ENCODE peak calls at places on chromosome X, in ten cellular contexts. One of them, this sample, is unnamed.

GRCh38 chrX:12978205-12979010 is 3.5 kb downstream of the TMSB4X start:
- DNase-seq in pancreas: peak; percentile 48
- DNase-seq in ovary: peak; percentile 36
- DNase-seq in ascending aorta: no peak
- DNase-seq in NAMALWA: peak; percentile 77
- DNase-seq in IMR-90: peak; percentile 88
- DNase-seq in SW480: peak; percentile 73
- DNase-seq in T-helper 9 cell: peak; percentile 52
- DNase-seq in nephron progenitor cell: peak; percentile 23
- DNase-seq in Kasumi-1: peak; percentile 67
- DNase-seq in this sample: peak; percentile 71

GRCh38 chrX:149871940-149872339 is 9.0 kb upstream of the MAGEA8 start:
- DNase-seq in ascending aorta: no peak
- DNase-seq in Kasumi-1: peak; percentile 3
- DNase-seq in SW480: peak; percentile 27
- DNase-seq in NAMALWA: peak; percentile 48
- DNase-seq in ovary: no peak
- DNase-seq in IMR-90: no peak
- DNase-seq in pancreas: no peak
- DNase-seq in nephron progenitor cell: peak; percentile 42
- DNase-seq in T-helper 9 cell: peak; percentile 22
- DNase-seq in this sample: no peak

GRCh38 chrX:41002021-41002420 is 83.2 kb upstream of the USP9X start:
- DNase-seq in ascending aorta: no peak
- DNase-seq in T-helper 9 cell: no peak
- DNase-seq in SW480: no peak
- DNase-seq in IMR-90: no peak
- DNase-seq in nephron progenitor cell: no peak
- DNase-seq in pancreas: no peak
- DNase-seq in ovary: no peak
- DNase-seq in Kasumi-1: no peak
- DNase-seq in NAMALWA: no peak
- DNase-seq in this sample: no peak

GRCh38 chrX:2627272-2627867 is 63.7 kb upstream of the CD99 start:
- DNase-seq in SW480: peak; percentile 47
- DNase-seq in NAMALWA: peak; percentile 72
- DNase-seq in ascending aorta: no peak
- DNase-seq in ovary: no peak
- DNase-seq in T-helper 9 cell: no peak
- DNase-seq in IMR-90: peak; percentile 27
- DNase-seq in pancreas: no peak
- DNase-seq in Kasumi-1: no peak
- DNase-seq in nephron progenitor cell: peak; percentile 55
- DNase-seq in this sample: no peak

GRCh38 chrX:15359701-15360100 is 24.4 kb upstream of the PIGA start:
- DNase-seq in Kasumi-1: no peak
- DNase-seq in ovary: no peak
- DNase-seq in IMR-90: peak; percentile 15
- DNase-seq in NAMALWA: no peak
- DNase-seq in T-helper 9 cell: no peak
- DNase-seq in SW480: no peak
- DNase-seq in pancreas: no peak
- DNase-seq in nephron progenitor cell: no peak
- DNase-seq in ascending aorta: no peak
- DNase-seq in this sample: no peak

GRCh38 chrX:47030339-47030738 is 47.9 kb upstream of the RGN start:
- DNase-seq in T-helper 9 cell: no peak
- DNase-seq in Kasumi-1: peak; percentile 49
- DNase-seq in ascending aorta: no peak
- DNase-seq in nephron progenitor cell: peak; percentile 20
- DNase-seq in pancreas: no peak
- DNase-seq in IMR-90: peak; percentile 68
- DNase-seq in SW480: peak; percentile 61
- DNase-seq in ovary: no peak
- DNase-seq in NAMALWA: peak; percentile 77
- DNase-seq in this sample: no peak

GRCh38 chrX:134801267-134801666 is 143.0 kb upstream of the PLAC1 start:
- DNase-seq in T-helper 9 cell: no peak
- DNase-seq in SW480: no peak
- DNase-seq in ascending aorta: no peak
- DNase-seq in IMR-90: peak; percentile 32
- DNase-seq in pancreas: no peak
- DNase-seq in nephron progenitor cell: no peak
- DNase-seq in NAMALWA: no peak
- DNase-seq in Kasumi-1: no peak
- DNase-seq in ovary: no peak
- DNase-seq in this sample: no peak

GRCh38 chrX:15493118-15494082 is at the start of gene PIR:
- DNase-seq in T-helper 9 cell: peak; percentile 1
- DNase-seq in nephron progenitor cell: peak; percentile 93
- DNase-seq in pancreas: peak; percentile 86
- DNase-seq in ascending aorta: peak; percentile 57
- DNase-seq in IMR-90: peak; percentile 80
- DNase-seq in SW480: peak; percentile 89
- DNase-seq in ovary: peak; percentile 80
- DNase-seq in Kasumi-1: peak; percentile 56
- DNase-seq in NAMALWA: no peak
- DNase-seq in this sample: peak; percentile 91

GRCh38 chrX:113929004-113929403 is 654.9 kb upstream of the HTR2C start:
- DNase-seq in Kasumi-1: peak; percentile 43
- DNase-seq in pancreas: no peak
- DNase-seq in SW480: peak; percentile 39
- DNase-seq in ovary: no peak
- DNase-seq in T-helper 9 cell: no peak
- DNase-seq in ascending aorta: no peak
- DNase-seq in IMR-90: peak; percentile 10
- DNase-seq in nephron progenitor cell: peak; percentile 54
- DNase-seq in NAMALWA: peak; percentile 20
- DNase-seq in this sample: no peak

GRCh38 chrX:43939187-43939926 is 33.8 kb downstream of the NDP start:
- DNase-seq in ascending aorta: no peak
- DNase-seq in T-helper 9 cell: no peak
- DNase-seq in pancreas: no peak
- DNase-seq in Kasumi-1: no peak
- DNase-seq in SW480: peak; percentile 17
- DNase-seq in nephron progenitor cell: no peak
- DNase-seq in NAMALWA: no peak
- DNase-seq in IMR-90: peak; percentile 3
- DNase-seq in ovary: no peak
- DNase-seq in this sample: no peak

GRCh38 chrX:112874140-112874539 is 33.5 kb upstream of the AMOT start:
- DNase-seq in ascending aorta: no peak
- DNase-seq in T-helper 9 cell: no peak
- DNase-seq in pancreas: no peak
- DNase-seq in NAMALWA: peak; percentile 0
- DNase-seq in Kasumi-1: peak; percentile 14
- DNase-seq in nephron progenitor cell: no peak
- DNase-seq in SW480: peak; percentile 6
- DNase-seq in ovary: no peak
- DNase-seq in IMR-90: peak; percentile 3
- DNase-seq in this sample: no peak

GRCh38 chrX:40402771-40403533 is 177.8 kb upstream of the ATP6AP2 start:
- DNase-seq in ascending aorta: no peak
- DNase-seq in ovary: peak; percentile 37
- DNase-seq in SW480: peak; percentile 27
- DNase-seq in IMR-90: peak; percentile 46
- DNase-seq in pancreas: no peak
- DNase-seq in nephron progenitor cell: no peak
- DNase-seq in T-helper 9 cell: no peak
- DNase-seq in Kasumi-1: no peak
- DNase-seq in NAMALWA: no peak
- DNase-seq in this sample: no peak

GRCh38 chrX:71543316-71543715 is 10.4 kb downstream of the OGT start:
- DNase-seq in T-helper 9 cell: no peak
- DNase-seq in SW480: no peak
- DNase-seq in Kasumi-1: no peak
- DNase-seq in nephron progenitor cell: no peak
- DNase-seq in ascending aorta: no peak
- DNase-seq in IMR-90: peak; percentile 83
- DNase-seq in pancreas: no peak
- DNase-seq in ovary: no peak
- DNase-seq in NAMALWA: no peak
- DNase-seq in this sample: no peak

GRCh38 chrX:40055495-40055894 is 42.3 kb downstream of the BCOR start:
- DNase-seq in IMR-90: peak; percentile 16
- DNase-seq in SW480: no peak
- DNase-seq in Kasumi-1: no peak
- DNase-seq in ascending aorta: no peak
- DNase-seq in ovary: no peak
- DNase-seq in T-helper 9 cell: no peak
- DNase-seq in NAMALWA: no peak
- DNase-seq in nephron progenitor cell: no peak
- DNase-seq in pancreas: no peak
- DNase-seq in this sample: no peak

This sample was measured in lower lobe of right lung.